ENCODE peak calls at places on chromosomes 16 and 17, in ten cellular contexts. One of them, this sample, is unnamed.

GRCh38 chr16:50497592-50497991 is 50.6 kb upstream of the NKD1 start:
- DNase-seq in prostate gland: no peak
- DNase-seq in transverse colon: no peak
- DNase-seq in A549: no peak
- DNase-seq in ascending aorta: no peak
- DNase-seq in HCT116: no peak
- DNase-seq in CD4-positive, alpha-beta T cell: no peak
- DNase-seq in GM12878: no peak
- DNase-seq in kidney: no peak
- DNase-seq in tibial artery: no peak
- DNase-seq in this sample: no peak

GRCh38 chr16:68235105-68235881 is 634 bp downstream of the ESRP2 start:
- DNase-seq in transverse colon: peak; percentile 50
- DNase-seq in kidney: peak; percentile 86
- DNase-seq in prostate gland: peak; percentile 68
- DNase-seq in ascending aorta: no peak
- DNase-seq in A549: no peak
- DNase-seq in GM12878: no peak
- DNase-seq in tibial artery: peak; percentile 72
- DNase-seq in HCT116: no peak
- DNase-seq in CD4-positive, alpha-beta T cell: no peak
- DNase-seq in this sample: no peak

GRCh38 chr17:680554-680953 is 34.1 kb downstream of the VPS53 start:
- DNase-seq in tibial artery: no peak
- DNase-seq in A549: no peak
- DNase-seq in kidney: no peak
- DNase-seq in GM12878: no peak
- DNase-seq in prostate gland: no peak
- DNase-seq in ascending aorta: no peak
- DNase-seq in CD4-positive, alpha-beta T cell: no peak
- DNase-seq in transverse colon: no peak
- DNase-seq in HCT116: no peak
- DNase-seq in this sample: no peak

GRCh38 chr17:2926019-2926650 is 129.9 kb downstream of the RAP1GAP2 start:
- DNase-seq in kidney: peak; percentile 82
- DNase-seq in CD4-positive, alpha-beta T cell: no peak
- DNase-seq in tibial artery: no peak
- DNase-seq in prostate gland: no peak
- DNase-seq in HCT116: no peak
- DNase-seq in transverse colon: no peak
- DNase-seq in A549: no peak
- DNase-seq in ascending aorta: no peak
- DNase-seq in GM12878: no peak
- DNase-seq in this sample: no peak

GRCh38 chr17:32747856-32748255 is 129.1 kb downstream of the MYO1D start:
- DNase-seq in ascending aorta: no peak
- DNase-seq in transverse colon: no peak
- DNase-seq in tibial artery: no peak
- DNase-seq in A549: no peak
- DNase-seq in GM12878: no peak
- DNase-seq in HCT116: no peak
- DNase-seq in CD4-positive, alpha-beta T cell: no peak
- DNase-seq in kidney: no peak
- DNase-seq in prostate gland: no peak
- DNase-seq in this sample: no peak

GRCh38 chr16:53984936-53985335 is 281.0 kb downstream of the FTO start:
- DNase-seq in prostate gland: peak; percentile 54
- DNase-seq in transverse colon: no peak
- DNase-seq in HCT116: no peak
- DNase-seq in tibial artery: no peak
- DNase-seq in A549: no peak
- DNase-seq in CD4-positive, alpha-beta T cell: no peak
- DNase-seq in GM12878: no peak
- DNase-seq in ascending aorta: no peak
- DNase-seq in kidney: no peak
- DNase-seq in this sample: no peak

GRCh38 chr16:30958164-30959083 is 870 bp downstream of the SETD1A start:
- DNase-seq in A549: peak; percentile 80
- DNase-seq in HCT116: peak; percentile 35
- DNase-seq in transverse colon: peak; percentile 52
- DNase-seq in GM12878: no peak
- DNase-seq in tibial artery: no peak
- DNase-seq in ascending aorta: no peak
- DNase-seq in CD4-positive, alpha-beta T cell: no peak
- DNase-seq in kidney: no peak
- DNase-seq in prostate gland: no peak
- DNase-seq in this sample: peak; percentile 70

GRCh38 chr17:36919407-36919968 is 17.8 kb upstream of the LHX1 start:
- DNase-seq in prostate gland: no peak
- DNase-seq in transverse colon: no peak
- DNase-seq in A549: no peak
- DNase-seq in tibial artery: no peak
- DNase-seq in CD4-positive, alpha-beta T cell: no peak
- DNase-seq in GM12878: no peak
- DNase-seq in ascending aorta: no peak
- DNase-seq in kidney: no peak
- DNase-seq in HCT116: no peak
- DNase-seq in this sample: no peak

GRCh38 chr16:84641643-84642358 is 6.5 kb upstream of the KLHL36 start:
- DNase-seq in ascending aorta: no peak
- DNase-seq in CD4-positive, alpha-beta T cell: no peak
- DNase-seq in A549: no peak
- DNase-seq in transverse colon: no peak
- DNase-seq in tibial artery: no peak
- DNase-seq in prostate gland: no peak
- DNase-seq in GM12878: no peak
- DNase-seq in HCT116: no peak
- DNase-seq in kidney: no peak
- DNase-seq in this sample: no peak
- H3K27ac ChIP-seq in ascending aorta: peak overlapping the region; percentile 80
- H3K27ac ChIP-seq in CD4-positive, alpha-beta T cell: no peak overlapping the region
- H3K27ac ChIP-seq in A549: no peak overlapping the region
- H3K27ac ChIP-seq in transverse colon: no peak overlapping the region
- H3K27ac ChIP-seq in tibial artery: peak overlapping the region; percentile 87
- H3K27ac ChIP-seq in prostate gland: no peak overlapping the region
- H3K27ac ChIP-seq in GM12878: peak overlapping the region; percentile 60
- H3K27ac ChIP-seq in HCT116: no peak overlapping the region
- H3K27ac ChIP-seq in kidney: no peak overlapping the region
- H3K27ac ChIP-seq in this sample: no peak overlapping the region

GRCh38 chr17:30297715-30298114 is 6.0 kb upstream of the BLMH start:
- DNase-seq in kidney: no peak
- DNase-seq in tibial artery: no peak
- DNase-seq in GM12878: no peak
- DNase-seq in A549: no peak
- DNase-seq in CD4-positive, alpha-beta T cell: no peak
- DNase-seq in ascending aorta: no peak
- DNase-seq in transverse colon: no peak
- DNase-seq in HCT116: no peak
- DNase-seq in prostate gland: no peak
- DNase-seq in this sample: no peak

GRCh38 chr17:30302241-30302640 is 10.5 kb upstream of the BLMH start:
- DNase-seq in A549: no peak
- DNase-seq in prostate gland: no peak
- DNase-seq in HCT116: no peak
- DNase-seq in kidney: no peak
- DNase-seq in GM12878: no peak
- DNase-seq in CD4-positive, alpha-beta T cell: no peak
- DNase-seq in tibial artery: no peak
- DNase-seq in ascending aorta: no peak
- DNase-seq in transverse colon: no peak
- DNase-seq in this sample: no peak

GRCh38 chr17:30300803-30301202 is 9.1 kb upstream of the BLMH start:
- DNase-seq in CD4-positive, alpha-beta T cell: no peak
- DNase-seq in ascending aorta: no peak
- DNase-seq in transverse colon: no peak
- DNase-seq in tibial artery: no peak
- DNase-seq in prostate gland: no peak
- DNase-seq in kidney: no peak
- DNase-seq in A549: no peak
- DNase-seq in HCT116: no peak
- DNase-seq in GM12878: no peak
- DNase-seq in this sample: no peak

GRCh38 chr17:30296499-30297038 is 4.8 kb upstream of the BLMH start:
- DNase-seq in kidney: no peak
- DNase-seq in HCT116: no peak
- DNase-seq in ascending aorta: no peak
- DNase-seq in prostate gland: no peak
- DNase-seq in transverse colon: no peak
- DNase-seq in tibial artery: no peak
- DNase-seq in CD4-positive, alpha-beta T cell: no peak
- DNase-seq in GM12878: no peak
- DNase-seq in A549: no peak
- DNase-seq in this sample: no peak

DNA sequence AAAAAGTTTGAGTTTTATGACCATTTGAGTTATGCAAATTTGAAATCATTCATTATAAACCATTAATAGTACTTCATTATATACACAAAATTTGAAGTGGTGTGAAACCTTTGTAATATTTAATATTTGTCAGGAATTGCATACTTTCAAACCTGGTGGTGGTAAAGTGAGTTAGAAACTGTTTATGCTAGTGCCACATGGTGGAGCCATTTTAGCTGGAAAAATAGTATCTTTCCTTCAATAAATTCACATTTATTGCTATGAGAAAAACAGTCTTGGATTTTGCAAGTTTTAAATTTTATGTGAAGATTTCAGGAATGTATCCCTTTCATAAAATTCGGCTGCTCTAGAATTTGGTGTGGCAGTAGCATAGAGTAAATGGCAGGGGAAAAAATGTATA is 7.3 kb upstream of the BLMH start:
- DNase-seq in prostate gland: no peak
- DNase-seq in GM12878: no peak
- DNase-seq in tibial artery: no peak
- DNase-seq in transverse colon: no peak
- DNase-seq in HCT116: no peak
- DNase-seq in kidney: no peak
- DNase-seq in CD4-positive, alpha-beta T cell: no peak
- DNase-seq in ascending aorta: no peak
- DNase-seq in A549: no peak
- DNase-seq in this sample: no peak
- TF ChIP-seq CTCF in prostate gland: peak; percentile 10
- TF ChIP-seq CTCF in GM12878: no peak
- TF ChIP-seq CTCF in tibial artery: no peak
- TF ChIP-seq CTCF in transverse colon: no peak
- TF ChIP-seq CTCF in HCT116: peak; percentile 54
- TF ChIP-seq CTCF in kidney: no peak
- TF ChIP-seq CTCF in CD4-positive, alpha-beta T cell: peak; percentile 61
- TF ChIP-seq CTCF in ascending aorta: no peak
- TF ChIP-seq CTCF in A549: peak; percentile 67
- TF ChIP-seq CTCF in this sample: no peak

GRCh38 chr17:11624968-11625367 is 26.7 kb downstream of the DNAH9 start:
- DNase-seq in tibial artery: no peak
- DNase-seq in transverse colon: no peak
- DNase-seq in kidney: no peak
- DNase-seq in ascending aorta: no peak
- DNase-seq in A549: no peak
- DNase-seq in CD4-positive, alpha-beta T cell: no peak
- DNase-seq in prostate gland: no peak
- DNase-seq in GM12878: no peak
- DNase-seq in HCT116: no peak
- DNase-seq in this sample: no peak

GRCh38 chr17:11622468-11622867 is 24.2 kb downstream of the DNAH9 start:
- DNase-seq in tibial artery: no peak
- DNase-seq in kidney: no peak
- DNase-seq in prostate gland: no peak
- DNase-seq in GM12878: no peak
- DNase-seq in ascending aorta: no peak
- DNase-seq in HCT116: no peak
- DNase-seq in CD4-positive, alpha-beta T cell: no peak
- DNase-seq in transverse colon: no peak
- DNase-seq in A549: no peak
- DNase-seq in this sample: no peak

DNA sequence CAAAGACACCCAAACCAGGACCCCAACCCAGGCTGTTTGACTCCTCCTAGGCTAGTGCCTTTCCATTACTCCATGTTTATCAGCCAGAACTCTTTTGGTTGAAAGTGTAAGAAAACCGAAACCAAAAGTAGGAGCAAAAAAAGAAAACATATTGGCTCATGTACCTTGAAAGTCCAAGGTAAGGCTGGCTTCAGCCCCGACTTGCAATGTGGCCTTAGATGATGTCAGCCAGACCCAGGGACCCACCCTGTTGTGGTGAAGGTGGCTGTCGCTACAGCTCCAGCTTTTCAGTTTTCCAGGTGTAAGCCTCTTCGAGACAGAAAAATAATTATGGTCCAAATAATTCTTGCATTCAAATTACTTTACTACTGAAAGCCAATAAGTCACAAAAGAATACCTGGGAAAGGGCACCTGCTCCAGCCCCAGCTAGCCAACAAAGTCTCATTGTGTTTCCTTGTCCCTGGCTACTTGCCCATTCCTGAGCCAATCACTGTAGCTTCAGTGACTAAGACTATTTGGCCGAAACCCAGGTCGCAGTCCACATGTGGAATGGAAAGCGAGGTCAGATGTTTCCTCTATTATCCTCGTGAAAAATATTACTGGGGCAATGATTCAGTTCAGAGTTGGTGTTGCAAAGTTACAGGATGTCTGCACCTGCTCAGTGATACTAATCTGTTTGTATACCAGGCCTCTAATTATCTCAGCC is 20.7 kb downstream of the DNAH9 start:
- DNase-seq in A549: no peak
- DNase-seq in tibial artery: no peak
- DNase-seq in HCT116: no peak
- DNase-seq in transverse colon: peak; percentile 86
- DNase-seq in prostate gland: peak; percentile 72
- DNase-seq in kidney: no peak
- DNase-seq in ascending aorta: no peak
- DNase-seq in CD4-positive, alpha-beta T cell: no peak
- DNase-seq in GM12878: no peak
- DNase-seq in this sample: peak; percentile 42
- H3K9me3 ChIP-seq in A549: no peaks in the 10 kb centered on the region
- H3K9me3 ChIP-seq in tibial artery: no peaks in the 10 kb centered on the region
- H3K9me3 ChIP-seq in HCT116: no peaks in the 10 kb centered on the region
- H3K9me3 ChIP-seq in transverse colon: no peaks in the 10 kb centered on the region
- H3K9me3 ChIP-seq in prostate gland: no peaks in the 10 kb centered on the region
- H3K9me3 ChIP-seq in kidney: no peaks in the 10 kb centered on the region
- H3K9me3 ChIP-seq in ascending aorta: no peaks in the 10 kb centered on the region
- H3K9me3 ChIP-seq in CD4-positive, alpha-beta T cell: no peaks in the 10 kb centered on the region
- H3K9me3 ChIP-seq in GM12878: no peaks in the 10 kb centered on the region
- H3K9me3 ChIP-seq in this sample: no peaks in the 10 kb centered on the region

DNA sequence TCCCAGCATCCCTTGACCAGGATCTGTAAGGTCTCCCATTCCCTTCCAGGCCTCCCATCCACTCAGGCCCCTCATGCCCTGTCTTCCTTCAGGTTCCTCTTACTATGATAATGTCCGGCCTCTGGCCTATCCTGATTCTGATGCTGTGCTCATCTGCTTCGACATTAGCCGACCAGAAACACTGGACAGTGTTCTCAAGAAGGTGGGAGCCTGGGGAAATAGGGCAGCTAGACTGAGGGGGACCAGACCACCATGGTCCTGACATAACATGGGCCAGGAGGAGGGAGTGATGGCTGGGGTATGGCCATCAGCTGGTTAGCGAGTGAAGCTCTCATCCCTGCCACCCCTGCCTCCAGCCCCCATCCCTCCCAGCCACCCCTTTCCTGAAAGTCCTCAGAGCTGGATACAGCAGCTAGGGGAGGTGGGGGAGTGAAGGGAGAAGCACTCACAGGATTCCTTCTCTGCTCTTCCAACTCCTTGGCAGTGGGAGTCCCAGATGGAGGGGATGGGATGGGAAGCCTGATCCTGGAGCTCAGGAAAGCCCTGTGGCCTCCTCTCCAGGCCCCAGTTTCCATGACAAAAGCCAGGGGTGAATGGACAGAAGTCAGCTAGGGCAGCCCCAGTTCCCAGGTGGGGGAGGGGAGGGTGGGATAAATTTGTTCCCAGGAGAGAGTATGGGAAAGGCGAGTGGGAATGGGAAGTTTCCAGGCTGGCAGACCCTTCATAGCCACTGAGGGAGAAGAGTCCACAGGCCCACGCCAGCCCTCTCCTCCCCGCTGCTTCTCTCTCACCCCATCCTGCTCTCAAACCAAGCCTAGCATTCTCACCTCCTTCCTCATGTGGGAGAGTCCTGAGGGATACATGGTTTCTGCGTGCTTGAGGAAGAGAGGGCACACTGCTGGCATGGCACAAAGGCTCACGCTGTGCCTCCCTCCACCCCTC is 2.3 kb downstream of the RND2 start:
- DNase-seq in GM12878: no peak
- DNase-seq in prostate gland: no peak
- DNase-seq in ascending aorta: no peak
- DNase-seq in transverse colon: no peak
- DNase-seq in tibial artery: no peak
- DNase-seq in HCT116: no peak
- DNase-seq in A549: no peak
- DNase-seq in kidney: peak; percentile 56
- DNase-seq in CD4-positive, alpha-beta T cell: no peak
- DNase-seq in this sample: no peak
- H3K27ac ChIP-seq in GM12878: no peak overlapping the region
- H3K27ac ChIP-seq in prostate gland: no peak overlapping the region
- H3K27ac ChIP-seq in ascending aorta: no peak overlapping the region
- H3K27ac ChIP-seq in transverse colon: no peak overlapping the region
- H3K27ac ChIP-seq in tibial artery: no peak overlapping the region
- H3K27ac ChIP-seq in HCT116: no peak overlapping the region
- H3K27ac ChIP-seq in A549: no peak overlapping the region
- H3K27ac ChIP-seq in kidney: no peak overlapping the region
- H3K27ac ChIP-seq in CD4-positive, alpha-beta T cell: no peak overlapping the region
- H3K27ac ChIP-seq in this sample: no peak overlapping the region

This sample was measured in heart left ventricle.